ENCODE peak calls at places on chromosomes 4 and X, in six cellular contexts. C, L, Z, E, B and K are unnamed samples.

GRCh38 chr4:48129307-48130014 is 4.6 kb downstream of the TXK start:
- ATAC-seq in C (peak; percentile 36), L (peak; percentile 48), Z (peak; percentile 40), E (no peak), B (peak; percentile 24), K (no peak)

GRCh38 chr4:121139533-121140222 is 24.4 kb downstream of the TNIP3 start:
- ATAC-seq in C (peak; percentile 44), L (peak; percentile 46), Z (no peak), E (no peak), B (peak; percentile 34), K (peak; percentile 37)

GRCh38 chrX:108020631-108021030 is 24.2 kb upstream of the VSIG1 start:
- ATAC-seq in C (no peak), L (no peak), Z (no peak), E (peak; percentile 69), B (no peak), K (no peak)

GRCh38 chr4:184815046-184815877 is 10.5 kb downstream of the ACSL1 start:
- ATAC-seq in C (peak; percentile 60), L (no peak), Z (peak; percentile 86), E (peak; percentile 82), B (peak; percentile 42), K (peak; percentile 89)

GRCh38 chr4:39505581-39505980 is 21.7 kb downstream of the UGDH start:
- ATAC-seq in C (no peak), L (no peak), Z (no peak), E (no peak), B (no peak), K (no peak)

GRCh38 chrX:19005909-19006308 is 22.0 kb upstream of the PHKA2 start:
- ATAC-seq in C (no peak), L (no peak), Z (no peak), E (no peak), B (no peak), K (no peak)

GRCh38 chr4:180589575-180589974 is 1653.6 kb upstream of the TENM3 start:
- ATAC-seq in C (no peak), L (no peak), Z (no peak), E (no peak), B (no peak), K (no peak)

GRCh38 chr4:153013202-153013988 is 77.3 kb downstream of the FHDC1 start:
- ATAC-seq in C (no peak), L (no peak), Z (no peak), E (no peak), B (no peak), K (peak; percentile 14)

GRCh38 chr4:162715401-162715800 is 451.3 kb downstream of the NAF1 start:
- ATAC-seq in C (no peak), L (no peak), Z (no peak), E (no peak), B (no peak), K (no peak)

GRCh38 chr4:138916763-138917162 is 98.8 kb upstream of the NOCT start:
- ATAC-seq in C (no peak), L (no peak), Z (no peak), E (no peak), B (no peak), K (no peak)

GRCh38 chrX:153513265-153513664 is 4.2 kb upstream of the ATP2B3 start:
- ATAC-seq in C (no peak), L (no peak), Z (no peak), E (no peak), B (no peak), K (no peak)

GRCh38 chr4:185099024-185099682 is 43.9 kb upstream of the SLC25A4 start:
- ATAC-seq in C (no peak), L (no peak), Z (no peak), E (no peak), B (no peak), K (no peak)

GRCh38 chrX:56382278-56382677 is 150.1 kb downstream of the KLF8 start:
- ATAC-seq in C (peak; percentile 91), L (peak; percentile 89), Z (no peak), E (no peak), B (peak; percentile 73), K (no peak)

GRCh38 chr4:137299281-137299680 is 233.0 kb downstream of the PCDH18 start:
- ATAC-seq in C (no peak), L (no peak), Z (no peak), E (no peak), B (no peak), K (no peak)

GRCh38 chr4:77493120-77493767 is 112.4 kb upstream of the CXCL13 start:
- ATAC-seq in C (no peak), L (no peak), Z (no peak), E (no peak), B (no peak), K (peak; percentile 79)

GRCh38 chr4:127783026-127783769 is 1.1 kb downstream of the HSPA4L start:
- ATAC-seq in C (peak; percentile 24), L (peak; percentile 21), Z (peak; percentile 47), E (peak; percentile 57), B (peak; percentile 29), K (peak; percentile 44)

GRCh38 chr4:170400346-170400745 is 310.6 kb upstream of the AADAT start:
- ATAC-seq in C (no peak), L (no peak), Z (no peak), E (no peak), B (no peak), K (no peak)

GRCh38 chr4:102574317-102574716 is 73.2 kb downstream of the NFKB1 start:
- ATAC-seq in C (peak; percentile 33), L (peak; percentile 49), Z (peak; percentile 51), E (peak; percentile 69), B (peak; percentile 34), K (no peak)

GRCh38 chr4:57945298-57945697 is 835.1 kb upstream of the IGFBP7 start:
- ATAC-seq in C (no peak), L (no peak), Z (no peak), E (no peak), B (no peak), K (no peak)

GRCh38 chrX:9606971-9607370 is 142.1 kb downstream of the TBL1X start:
- ATAC-seq in C (no peak), L (no peak), Z (no peak), E (no peak), B (no peak), K (no peak)

GRCh38 chr4:153255233-153255632 is 51.0 kb downstream of the TRIM2 start:
- ATAC-seq in C (no peak), L (no peak), Z (no peak), E (no peak), B (no peak), K (no peak)

GRCh38 chrX:135688137-135688536 is 25.3 kb upstream of the CT45A1 start:
- ATAC-seq in C (no peak), L (no peak), Z (no peak), E (no peak), B (no peak), K (no peak)

GRCh38 chrX:66914082-66914481 is 275.2 kb upstream of the EDA2R start:
- ATAC-seq in C (no peak), L (no peak), Z (no peak), E (peak; percentile 81), B (no peak), K (no peak)

GRCh38 chrX:10800776-10801175 is 180.4 kb upstream of the MID1 start:
- ATAC-seq in C (no peak), L (no peak), Z (no peak), E (no peak), B (no peak), K (no peak)

GRCh38 chrX:12993823-12994222 is 18.9 kb downstream of the TMSB4X start:
- ATAC-seq in C (no peak), L (no peak), Z (no peak), E (peak; percentile 15), B (no peak), K (no peak)

GRCh38 chr4:20084488-20084887 is 167.2 kb upstream of the SLIT2 start:
- ATAC-seq in C (no peak), L (no peak), Z (no peak), E (no peak), B (no peak), K (no peak)

GRCh38 chr4:71882113-71882512 is 98.2 kb upstream of the GC start:
- ATAC-seq in C (no peak), L (no peak), Z (no peak), E (no peak), B (no peak), K (no peak)

GRCh38 chr4:146442801-146443200 is 78.9 kb downstream of the SLC10A7 start:
- ATAC-seq in C (no peak), L (no peak), Z (no peak), E (no peak), B (no peak), K (no peak)

GRCh38 chrX:35380808-35381700 is 417.1 kb upstream of the MAGEB16 start:
- ATAC-seq in C (no peak), L (no peak), Z (no peak), E (peak; percentile 56), B (no peak), K (no peak)

GRCh38 chrX:100874240-100874798 is at the start of gene NOX1:
- ATAC-seq in C (no peak), L (no peak), Z (no peak), E (no peak), B (no peak), K (no peak)

GRCh38 chrX:53950130-53950733 is 94.0 kb downstream of the PHF8 start:
- ATAC-seq in C (no peak), L (no peak), Z (no peak), E (no peak), B (no peak), K (no peak)

GRCh38 chrX:134717698-134718328 is 59.5 kb upstream of the PLAC1 start:
- ATAC-seq in C (peak; percentile 45), L (no peak), Z (no peak), E (peak; percentile 16), B (peak; percentile 34), K (no peak)

GRCh38 chrX:13550346-13550745 is 19.1 kb upstream of the EGFL6 start:
- ATAC-seq in C (peak; percentile 59), L (no peak), Z (no peak), E (no peak), B (peak; percentile 51), K (no peak)

GRCh38 chr4:86857341-86858052 is 8.3 kb upstream of the SLC10A6 start:
- ATAC-seq in C (no peak), L (no peak), Z (no peak), E (no peak), B (no peak), K (no peak)